ENCODE peak calls at places on chromosomes 3 and 15, in five cellular contexts. F is neuronal stem cell, K is H9, J is mesenchymal stem cell, Z is H1. I is an unnamed sample.

GRCh38 chr15:52019394-52020252 is 604 bp downstream of the MAPK6 start:
- DNase-seq in F (peak), K (peak), J (peak), Z (peak), I (peak)

GRCh38 chr15:52082197-52083036 is 30.2 kb downstream of the BCL2L10 start:
- DNase-seq in F (no peak), K (no peak), J (peak), Z (no peak), I (no peak)

GRCh38 chr3:142027295-142027694 is 122.0 kb downstream of the TFDP2 start:
- DNase-seq in F (no peak), K (no peak), J (peak), Z (no peak), I (no peak)

GRCh38 chr3:105829229-105829628 is 39.6 kb downstream of the CBLB start:
- DNase-seq in F (no peak), K (no peak), J (no peak), Z (no peak), I (no peak)

GRCh38 chr15:67433495-67434099 is 87.3 kb upstream of the C15orf61 start:
- DNase-seq in F (peak), K (peak), J (peak), Z (peak), I (peak)

GRCh38 chr3:126256256-126256655 is 75.9 kb upstream of the ALDH1L1 start:
- DNase-seq in F (no peak), K (no peak), J (no peak), Z (no peak), I (no peak)

GRCh38 chr15:48974865-48975264 is 11.1 kb upstream of the SHC4 start:
- DNase-seq in F (no peak), K (peak), J (peak), Z (no peak), I (no peak)

GRCh38 chr3:116050311-116050710 is 395.0 kb downstream of the LSAMP start:
- DNase-seq in F (no peak), K (no peak), J (no peak), Z (no peak), I (no peak)

GRCh38 chr3:16070707-16071106 is 103.8 kb upstream of the GALNT15 start:
- DNase-seq in F (no peak), K (no peak), J (no peak), Z (no peak), I (no peak)

GRCh38 chr3:161043343-161044035 is 61.7 kb downstream of the B3GALNT1 start:
- DNase-seq in F (no peak), K (no peak), J (no peak), Z (no peak), I (no peak)

GRCh38 chr3:107953707-107954106 is 137.1 kb downstream of the CD47 start:
- DNase-seq in F (no peak), K (no peak), J (no peak), Z (no peak), I (no peak)

GRCh38 chr3:108509873-108510272 is 523 bp downstream of the MYH15 start:
- DNase-seq in F (no peak), K (no peak), J (no peak), Z (no peak), I (no peak)

GRCh38 chr3:62793961-62794360 is 81.3 kb downstream of the CADPS start:
- DNase-seq in F (no peak), K (no peak), J (no peak), Z (no peak), I (no peak)

GRCh38 chr3:127738192-127738840 is 65.6 kb downstream of the ABTB1 start:
- DNase-seq in F (no peak), K (no peak), J (peak), Z (no peak), I (peak)

GRCh38 chr3:43004282-43004681 is 25.2 kb downstream of the GASK1A start:
- DNase-seq in F (no peak), K (no peak), J (no peak), Z (no peak), I (no peak)

GRCh38 chr15:78313383-78313782 is 14.0 kb upstream of the SKIC8 start:
- DNase-seq in F (no peak), K (no peak), J (no peak), Z (no peak), I (no peak)

GRCh38 chr3:4504340-4505261 is 11.5 kb downstream of the ITPR1 start:
- DNase-seq in F (no peak), K (no peak), J (peak), Z (no peak), I (no peak)

GRCh38 chr3:125556314-125556713 is 36.3 kb upstream of the SNX4 start:
- DNase-seq in F (no peak), K (no peak), J (peak), Z (no peak), I (peak)

GRCh38 chr15:32855942-32856341 is 138.1 kb downstream of the GREM1 start:
- DNase-seq in F (no peak), K (peak), J (peak), Z (no peak), I (peak)

GRCh38 chr15:70062321-70062956 is 35.3 kb downstream of the TLE3 start:
- DNase-seq in F (no peak), K (no peak), J (no peak), Z (no peak), I (no peak)

GRCh38 chr15:88490036-88490435 is 22.5 kb downstream of the MRPS11 start:
- DNase-seq in F (no peak), K (no peak), J (no peak), Z (no peak), I (no peak)

GRCh38 chr15:88487796-88488523 is 20.5 kb downstream of the MRPS11 start:
- DNase-seq in F (no peak), K (no peak), J (no peak), Z (no peak), I (no peak)

GRCh38 chr15:88489321-88489720 is 21.8 kb downstream of the MRPS11 start:
- DNase-seq in F (no peak), K (peak), J (no peak), Z (peak), I (no peak)

GRCh38 chr15:88493811-88494210 is 26.3 kb downstream of the MRPS11 start:
- DNase-seq in F (no peak), K (no peak), J (no peak), Z (no peak), I (no peak)

DNA sequence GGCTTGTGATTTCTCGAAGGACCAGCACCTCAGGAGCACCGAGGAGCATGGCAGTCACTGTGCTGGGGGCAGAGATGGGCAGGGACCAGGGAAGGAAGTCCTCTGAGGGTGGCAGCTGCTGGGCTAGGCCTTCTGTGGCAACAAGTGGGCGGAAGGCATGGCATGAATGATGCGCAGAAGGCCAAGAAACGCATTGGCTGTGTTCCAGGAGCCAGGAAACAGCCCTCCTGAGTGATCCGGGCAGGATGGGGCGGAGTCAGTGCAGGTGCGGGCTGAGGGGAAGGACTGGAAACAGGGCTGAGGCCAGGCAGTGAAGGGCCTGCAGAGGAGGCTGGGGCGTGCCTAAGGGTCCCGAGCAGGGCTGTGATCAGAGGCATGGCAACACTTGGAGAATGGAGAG is 23.6 kb downstream of the MRPS11 start:
- DNase-seq in F (no peak), K (peak), J (no peak), Z (no peak), I (no peak)
- H2BK12ac ChIP-seq in F (peak), K (no peak), J (no peak), Z (no peak), I (no peak)

DNA sequence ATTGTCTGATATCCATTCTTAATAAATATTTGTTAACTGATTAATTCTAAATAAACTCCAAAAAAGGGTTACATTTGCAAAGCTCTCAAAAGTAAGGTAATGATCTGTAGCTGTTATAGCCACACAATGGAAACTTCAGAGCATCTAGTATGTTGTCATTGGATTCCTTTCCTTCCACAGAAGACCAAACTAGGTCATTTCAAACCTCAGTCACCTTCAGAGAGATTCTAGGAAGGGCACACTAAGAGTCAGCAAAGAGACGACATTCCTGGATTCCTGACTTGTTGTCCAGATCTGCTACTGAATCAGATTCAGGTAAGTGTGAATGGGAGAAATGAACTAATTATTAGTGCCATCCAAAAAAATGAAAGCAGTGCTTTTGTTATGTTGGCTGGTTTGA is 3.0 kb upstream of the COL8A1 start:
- DNase-seq in F (no peak), K (no peak), J (no peak), Z (no peak), I (no peak)
- H3K4ac ChIP-seq in F (no peak), K (no peak), J (no peak), Z (no peak), I (no peak)

GRCh38 chr3:24363242-24363641 is 131.4 kb downstream of the THRB start:
- DNase-seq in F (no peak), K (no peak), J (peak), Z (no peak), I (peak)
- H2BK12ac ChIP-seq in F (no peak), K (no peak), J (no peak), Z (no peak), I (no peak)

GRCh38 chr3:55815262-55815661 is 328.2 kb upstream of the WNT5A start:
- DNase-seq in F (no peak), K (no peak), J (no peak), Z (no peak), I (no peak)
- H3K4ac ChIP-seq in F (no peak), K (no peak), J (no peak), Z (no peak), I (no peak)

DNA sequence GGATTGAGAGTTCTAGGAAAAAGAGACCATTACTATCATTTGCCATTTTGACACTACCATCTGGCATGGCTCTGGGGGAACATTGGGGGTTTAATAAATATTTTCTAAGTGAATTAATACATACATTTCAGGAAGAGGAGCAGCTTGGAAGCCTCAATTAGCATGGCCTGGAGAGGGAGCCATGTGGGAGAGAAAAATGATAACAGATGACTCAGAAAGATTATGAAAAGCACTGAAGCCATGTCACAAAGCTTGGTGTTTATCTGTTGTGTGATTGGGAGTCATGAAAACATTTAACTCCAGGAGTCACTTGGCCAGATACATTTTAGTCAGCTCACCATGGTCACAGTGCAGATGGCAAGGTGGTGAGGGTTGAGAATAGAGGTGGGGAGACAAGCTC is 121.0 kb downstream of the SSR3 start:
- DNase-seq in F (no peak), K (no peak), J (peak), Z (no peak), I (no peak)
- H2BK12ac ChIP-seq in F (no peak), K (no peak), J (no peak), Z (no peak), I (no peak)

DNA sequence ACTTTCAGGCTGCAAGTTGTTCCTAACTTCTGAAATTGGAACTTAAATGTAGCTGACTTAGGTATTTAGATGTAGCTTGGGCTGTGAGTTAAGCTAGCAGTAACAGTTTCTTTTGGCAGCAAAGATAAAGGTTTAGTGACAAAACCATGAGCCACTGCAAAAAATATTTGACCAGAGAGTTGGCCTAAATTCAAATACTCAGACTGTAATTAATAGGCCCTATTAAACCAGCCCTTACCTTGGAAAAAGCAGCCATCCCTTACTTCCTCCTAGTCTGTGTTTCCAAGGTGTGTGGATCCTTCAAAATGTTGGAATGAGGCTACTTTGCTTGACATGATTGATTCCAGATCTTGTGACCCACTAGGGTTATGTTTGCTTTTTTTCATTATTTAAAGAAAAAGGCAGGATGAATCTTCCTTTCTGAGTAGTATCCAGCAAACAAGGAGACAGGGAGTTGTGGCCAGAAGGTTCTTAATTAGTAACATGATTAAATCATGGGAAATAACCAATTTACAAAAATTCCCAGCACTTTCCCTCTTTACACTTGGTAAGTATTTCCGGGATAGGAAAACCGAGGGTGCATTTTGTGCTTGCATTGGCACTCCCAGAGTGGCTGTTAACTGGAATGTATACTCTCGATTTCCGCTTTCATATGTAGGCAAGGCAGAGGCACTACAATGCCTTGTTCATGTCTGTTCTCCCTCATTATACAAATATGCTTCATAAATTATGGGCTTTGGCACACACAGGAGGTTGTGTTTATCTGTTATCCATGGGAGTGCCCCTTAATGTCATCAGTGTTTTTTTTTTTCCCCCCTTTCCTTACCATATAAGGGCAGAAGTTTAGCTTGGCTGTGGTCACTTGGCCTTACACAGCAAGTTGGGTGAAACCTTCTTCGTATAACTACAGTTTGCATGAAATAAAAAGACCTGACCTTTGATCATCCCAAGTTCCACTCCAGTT is 8.5 kb downstream of the TPM1 start:
- DNase-seq in F (no peak), K (no peak), J (peak), Z (no peak), I (no peak)
- H3K4ac ChIP-seq in F (no peak), K (no peak), J (peak), Z (no peak), I (no peak)

DNA sequence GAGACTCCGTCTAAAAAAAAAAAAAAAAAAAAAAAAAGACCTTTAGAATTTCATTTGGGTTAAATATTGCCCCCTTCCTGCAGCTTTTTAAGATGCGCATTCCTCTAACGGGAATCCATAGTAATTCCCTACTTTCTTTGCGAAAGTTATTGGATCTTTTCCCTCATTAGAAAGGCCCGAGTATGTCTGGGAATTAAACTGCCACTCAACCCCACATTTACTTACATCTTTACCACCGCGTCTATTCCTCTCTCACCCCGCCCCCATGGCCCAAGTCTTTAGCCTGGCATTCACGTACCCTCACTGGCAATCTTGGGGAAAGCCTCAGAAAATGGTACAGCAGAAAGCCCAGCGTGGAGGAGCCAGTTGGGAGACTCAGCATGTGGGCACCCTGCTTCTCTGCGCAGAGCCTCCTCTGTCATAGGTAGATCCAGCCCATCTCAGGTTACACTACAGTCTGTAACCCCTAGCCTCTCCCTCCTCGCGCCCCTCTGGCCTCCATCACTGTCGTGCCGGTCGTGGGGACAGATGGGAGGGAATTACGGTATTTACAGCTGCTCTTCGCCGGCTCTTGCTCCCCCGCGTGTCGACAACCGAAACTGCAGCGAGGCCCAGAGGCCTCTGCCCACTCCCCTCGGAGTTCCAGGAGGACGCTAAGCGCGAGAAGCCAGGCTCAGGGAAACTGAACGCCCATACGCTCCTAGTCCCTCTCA is 6.4 kb upstream of the ANKDD1A start:
- DNase-seq in F (peak), K (peak), J (peak), Z (peak), I (peak)
- H2BK12ac ChIP-seq in F (no peak), K (peak), J (peak), Z (peak), I (no peak)

DNA sequence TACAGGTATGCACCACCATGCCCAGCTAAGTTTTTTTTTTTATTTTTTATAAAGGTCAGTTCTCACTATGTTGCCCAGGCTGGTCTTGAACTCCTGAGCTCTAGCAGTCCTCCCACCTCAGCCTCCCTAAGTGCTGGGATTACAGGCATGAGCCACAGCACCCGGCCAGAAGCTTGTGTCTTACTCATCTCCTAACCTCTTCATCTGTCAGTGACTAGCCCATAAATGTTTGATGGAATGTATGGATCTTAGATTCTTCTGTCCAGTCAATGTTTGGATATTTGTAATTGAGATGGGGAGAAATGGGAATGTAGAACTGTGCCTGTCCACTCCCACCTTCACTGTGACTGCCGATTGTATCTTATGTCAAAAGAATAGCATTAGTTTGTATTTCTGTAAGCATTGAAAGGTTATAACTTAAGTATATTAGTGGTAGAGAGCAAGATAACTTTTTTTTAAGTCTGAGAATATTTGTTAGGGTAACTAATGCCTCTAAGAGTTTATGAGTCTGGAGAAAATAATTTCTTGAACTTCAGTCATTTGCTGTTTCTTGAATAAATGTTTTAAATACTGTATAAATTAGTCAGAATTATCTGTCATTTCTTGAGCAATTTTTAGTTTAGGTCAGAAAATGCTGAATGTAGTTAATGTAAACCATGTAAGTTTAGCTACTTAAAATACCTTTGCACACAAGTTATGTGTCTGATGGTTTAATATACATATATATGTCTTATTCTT is 215.3 kb upstream of the CGNL1 start:
- DNase-seq in F (no peak), K (no peak), J (peak), Z (no peak), I (peak)
- H3K4ac ChIP-seq in F (no peak), K (no peak), J (no peak), Z (no peak), I (no peak)

DNA sequence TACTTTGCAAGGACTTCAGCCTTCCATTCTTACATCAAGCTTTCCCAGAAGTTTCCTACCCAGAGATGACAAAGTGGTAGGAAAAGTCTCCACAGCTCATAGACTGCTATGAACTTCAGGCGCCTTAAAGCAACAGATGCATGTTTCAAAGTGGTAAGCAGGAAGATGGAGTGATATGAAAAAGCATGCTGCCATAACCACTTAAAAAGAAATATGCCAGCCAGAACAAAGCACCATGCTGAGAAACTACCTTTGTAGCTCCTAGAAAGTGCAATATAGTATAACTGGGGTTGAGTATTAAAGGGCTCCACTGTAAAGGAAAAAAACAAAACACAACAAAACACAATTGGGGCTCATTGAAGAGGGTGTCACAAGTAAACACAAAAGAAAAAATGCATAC is 192.4 kb upstream of the STRIT1 start:
- DNase-seq in F (no peak), K (no peak), J (no peak), Z (no peak), I (no peak)
- H2BK12ac ChIP-seq in F (no peak), K (no peak), J (no peak), Z (no peak), I (no peak)

I was measured in trophoblast cell.